ENCODE peak calls at places on chromosomes 7 and 10, in seven cellular contexts. B is spleen, Z is stomach, T is prostate gland, N is ovary, U is breast epithelium, J is heart left ventricle. K is an unnamed sample.

GRCh38 chr7:148819697-148820332 is 64.3 kb downstream of the EZH2 start:
- DNase-seq in Z (no peak), T (no peak), J (no peak), U (no peak), N (no peak), B (no peak), K (no peak)

GRCh38 chr10:75208177-75208576 is 2.4 kb upstream of the VDAC2 start:
- DNase-seq in U (peak; percentile 36), Z (no peak), B (no peak), J (no peak), N (no peak), T (peak; percentile 61), K (no peak)

GRCh38 chr7:101838837-101839483 is 21.5 kb downstream of the CUX1 start:
- DNase-seq in B (no peak), T (no peak), N (no peak), Z (no peak), U (no peak), J (no peak), K (no peak)

GRCh38 chr10:44648691-44649090 is 262.4 kb upstream of the TMEM72 start:
- DNase-seq in B (no peak), J (no peak), Z (no peak), N (no peak), U (no peak), T (no peak), K (no peak)

GRCh38 chr10:27744478-27745379 is 890 bp downstream of the MKX start:
- DNase-seq in B (peak; percentile 76), T (peak; percentile 6), J (peak; percentile 60), U (no peak), N (peak; percentile 67), Z (peak; percentile 28), K (no peak)

GRCh38 chr10:13633689-13634088 is 46.9 kb downstream of the PRPF18 start:
- DNase-seq in B (no peak), N (peak; percentile 27), T (no peak), J (peak; percentile 78), Z (no peak), U (no peak), K (no peak)

GRCh38 chr10:96448021-96448457 is 65.7 kb downstream of the TLL2 start:
- DNase-seq in U (no peak), N (peak; percentile 22), T (no peak), B (peak; percentile 89), J (peak; percentile 79), Z (no peak), K (no peak)

GRCh38 chr7:125316451-125316850 is 386.8 kb upstream of the POT1 start:
- DNase-seq in Z (no peak), J (no peak), U (no peak), B (no peak), N (no peak), T (no peak), K (no peak)

GRCh38 chr10:3091346-3091787 is 24.0 kb downstream of the PFKP start:
- DNase-seq in N (no peak), T (no peak), B (no peak), J (no peak), Z (peak; percentile 75), U (peak; percentile 91), K (no peak)

GRCh38 chr7:30992414-30992813 is 28.7 kb downstream of the GHRHR start:
- DNase-seq in T (peak; percentile 26), Z (no peak), N (no peak), J (no peak), B (peak; percentile 66), U (no peak), K (no peak)

GRCh38 chr7:137755846-137756685 is 90.7 kb downstream of the DGKI start:
- DNase-seq in U (no peak), Z (no peak), N (no peak), J (no peak), T (no peak), B (no peak), K (no peak)

GRCh38 chr7:114981323-114981722 is 59.4 kb downstream of the MDFIC start:
- DNase-seq in U (no peak), T (no peak), J (no peak), Z (no peak), N (no peak), B (no peak), K (no peak)

GRCh38 chr10:69398466-69398865 is 18.3 kb downstream of the TACR2 start:
- DNase-seq in U (no peak), Z (no peak), B (no peak), T (no peak), N (no peak), J (peak; percentile 64), K (no peak)

GRCh38 chr10:48448796-48449195 is 142.3 kb downstream of the MAPK8 start:
- DNase-seq in T (no peak), J (no peak), B (peak; percentile 58), U (no peak), N (no peak), Z (no peak), K (no peak)

GRCh38 chr10:23158370-23158769 is 33.7 kb upstream of the PTF1A start:
- DNase-seq in B (no peak), N (peak; percentile 46), U (no peak), J (no peak), T (peak; percentile 19), Z (peak; percentile 49), K (no peak)

GRCh38 chr10:88990528-88991160 is at the start of gene FAS:
- DNase-seq in J (peak; percentile 86), T (peak; percentile 67), Z (peak; percentile 68), U (peak; percentile 75), B (peak; percentile 94), N (peak; percentile 74), K (peak; percentile 38)

GRCh38 chr7:74294191-74294998 is 5.2 kb downstream of the CLIP2 start:
- DNase-seq in Z (no peak), N (no peak), U (no peak), B (no peak), J (no peak), T (no peak), K (no peak)

GRCh38 chr10:102452672-102453340 is 1.5 kb upstream of the C10orf95 start:
- DNase-seq in T (no peak), B (no peak), U (no peak), Z (no peak), N (no peak), J (no peak), K (no peak)

GRCh38 chr10:770975-771374 is 81.5 kb upstream of the DIP2C start:
- DNase-seq in N (no peak), U (no peak), B (no peak), T (no peak), J (no peak), Z (peak; percentile 25), K (no peak)

GRCh38 chr7:131555565-131556054 is 818 bp downstream of the PODXL start:
- DNase-seq in T (no peak), N (no peak), Z (no peak), U (no peak), B (peak; percentile 79), J (no peak), K (no peak)

GRCh38 chr10:52772623-52773022 is at the start of gene MBL2:
- DNase-seq in Z (no peak), U (no peak), J (no peak), B (no peak), N (no peak), T (no peak), K (no peak)

DNA sequence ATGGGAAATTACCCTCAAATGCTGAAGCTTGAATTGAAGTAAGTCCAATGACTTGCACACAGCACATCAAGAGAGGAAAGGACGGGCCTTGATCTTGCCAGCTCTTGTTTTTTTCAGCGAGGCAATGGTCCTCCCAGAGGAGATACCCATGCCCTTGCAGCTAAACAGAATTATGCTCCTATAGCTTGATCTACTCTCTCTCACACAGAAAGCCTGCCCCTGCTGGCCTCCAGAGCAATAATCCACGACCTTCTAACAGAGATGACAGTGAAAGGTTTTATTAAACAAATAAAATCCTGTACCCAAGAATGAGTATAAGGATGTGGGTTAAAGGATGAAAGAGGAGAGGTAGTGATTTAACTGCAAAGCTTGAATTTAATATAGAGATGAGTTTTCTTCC is 268.0 kb downstream of the ADRA2A start:
- DNase-seq in B (no peak), T (no peak), N (no peak), J (no peak), U (no peak), Z (no peak), K (no peak)
- TF ChIP-seq CTCF in B (peak; percentile 18), T (no peak), N (no peak), J (no peak), U (no peak), Z (no peak), K (no peak)

DNA sequence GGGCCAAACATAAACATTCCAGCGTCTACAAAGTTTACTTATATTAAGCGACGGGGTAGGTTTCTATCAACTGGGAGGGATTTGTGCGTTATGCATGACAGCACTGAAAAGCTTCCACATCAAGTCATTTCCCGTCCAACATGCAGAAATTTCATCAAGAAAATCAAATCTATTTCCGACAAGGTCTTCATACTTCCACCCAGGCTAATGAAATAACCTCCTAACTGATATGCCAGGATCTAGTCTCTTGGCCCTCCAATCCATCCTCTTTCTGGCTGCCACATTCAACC is 133.0 kb downstream of the TAX1BP1 start:
- DNase-seq in J (no peak), Z (no peak), U (no peak), B (no peak), N (no peak), T (no peak), K (no peak)
- H3K4me1 ChIP-seq in J (peaks cover 30% of the 10 kb centered on the region), Z (peaks cover 11% of the 10 kb centered on the region), U (peaks cover 4% of the 10 kb centered on the region), B (peaks cover 13% of the 10 kb centered on the region), N (peaks cover 15% of the 10 kb centered on the region), T (no peaks in the 10 kb centered on the region), K (no peaks in the 10 kb centered on the region)

GRCh38 chr10:132554991-132555647 is 17.5 kb downstream of the INPP5A start:
- DNase-seq in J (peak; percentile 81), N (peak; percentile 30), Z (peak; percentile 52), B (peak; percentile 96), T (no peak), U (no peak), K (peak; percentile 33)
- TF ChIP-seq POLR2A in J (no peak), N (no peak), Z (no peak), B (peak; percentile 11), T (no peak), U (no peak), K (no peak)

GRCh38 chr10:31549936-31550335 is 230.9 kb downstream of the ZEB1 start:
- DNase-seq in B (no peak), U (no peak), J (no peak), T (no peak), N (no peak), Z (no peak), K (no peak)
- TF ChIP-seq CTCF in B (no peak), U (no peak), J (no peak), T (no peak), N (no peak), Z (no peak), K (no peak)

DNA sequence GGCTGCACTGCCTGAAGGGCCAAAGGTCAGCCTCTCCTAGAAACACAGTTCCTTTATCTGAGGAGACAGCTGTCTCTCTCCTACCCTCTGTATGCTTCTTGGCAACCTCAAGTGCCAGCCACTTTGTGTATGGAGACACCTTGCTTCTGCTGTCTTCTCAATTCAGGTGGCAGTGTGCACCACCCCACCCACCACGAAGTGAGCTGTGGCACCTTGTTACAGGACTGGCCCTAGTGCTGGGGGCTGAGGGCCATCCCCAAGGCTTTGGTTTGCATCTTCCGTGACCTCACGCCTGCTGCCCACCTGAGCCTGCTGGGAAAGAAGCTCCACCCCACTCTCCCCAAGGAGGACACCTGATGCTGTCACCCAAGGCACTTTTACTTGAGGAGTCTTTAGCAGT is 47.1 kb upstream of the LRRC4 start:
- DNase-seq in Z (no peak), B (no peak), J (peak; percentile 53), T (no peak), U (no peak), N (no peak), K (no peak)
- H3K4me1 ChIP-seq in Z (peaks cover 8% of the 10 kb centered on the region), B (peaks cover 27% of the 10 kb centered on the region), J (peaks cover 28% of the 10 kb centered on the region), T (no peaks in the 10 kb centered on the region), U (no peaks in the 10 kb centered on the region), N (no peaks in the 10 kb centered on the region), K (peaks cover 6% of the 10 kb centered on the region)